ENCODE peak calls at places on chromosomes 13 and 19, in ten cellular contexts. E is psoas muscle, I is spleen, T is fibroblast of pulmonary artery, N is lower lobe of right lung, D is neural progenitor cell, V is heart right ventricle, S is pancreas, R is HFF-Myc, W is IMR-90. M is an unnamed sample.

GRCh38 chr19:15296841-15297415 is 35.4 kb downstream of the BRD4 start:
- DNase-seq in N (no peak), V (no peak), W (no peak), S (no peak), I (peak; percentile 20), T (no peak), R (no peak), D (no peak), E (no peak), M (no peak)

GRCh38 chr19:6372594-6373095 is at the start of gene ALKBH7:
- DNase-seq in E (peak; percentile 98), V (peak; percentile 100), W (peak; percentile 100), I (peak; percentile 98), T (peak; percentile 100), R (peak; percentile 100), N (peak; percentile 99), D (peak; percentile 99), S (peak; percentile 100), M (peak; percentile 100)

GRCh38 chr19:1754651-1755466 is 1.6 kb downstream of the ONECUT3 start:
- DNase-seq in E (no peak), R (no peak), S (no peak), D (peak; percentile 70), N (no peak), W (no peak), I (no peak), T (no peak), V (no peak), M (no peak)

GRCh38 chr13:32443111-32443510 is 15.2 kb upstream of the N4BP2L1 start:
- DNase-seq in T (peak; percentile 17), N (no peak), D (no peak), S (no peak), V (no peak), I (no peak), R (no peak), E (no peak), W (peak; percentile 23), M (no peak)

GRCh38 chr13:42970824-42971669 is 21.0 kb downstream of the EPSTI1 start:
- DNase-seq in S (no peak), V (no peak), I (no peak), E (no peak), D (peak; percentile 71), N (no peak), R (peak; percentile 12), T (peak; percentile 63), W (peak; percentile 43), M (peak; percentile 20)

GRCh38 chr19:58364127-58364526 is 1.6 kb upstream of the ZNF497 start:
- DNase-seq in E (peak; percentile 44), W (no peak), R (no peak), D (no peak), V (no peak), T (no peak), I (no peak), S (no peak), N (no peak), M (no peak)

GRCh38 chr13:94217370-94217769 is 262.1 kb downstream of the DCT start:
- DNase-seq in V (no peak), N (no peak), T (peak; percentile 23), D (no peak), W (peak; percentile 52), R (no peak), S (no peak), E (no peak), I (no peak), M (no peak)

GRCh38 chr19:51702103-51702753 is 9.1 kb downstream of the SPACA6 start:
- DNase-seq in R (no peak), T (peak; percentile 58), V (peak; percentile 67), D (peak; percentile 85), S (peak; percentile 90), I (peak; percentile 88), E (peak; percentile 86), N (peak; percentile 89), W (peak; percentile 24), M (no peak)

GRCh38 chr19:16249826-16250434 is 52.2 kb downstream of the AP1M1 start:
- DNase-seq in E (no peak), W (peak; percentile 41), D (no peak), R (peak; percentile 32), S (no peak), T (peak; percentile 28), V (no peak), N (no peak), I (no peak), M (peak; percentile 34)

GRCh38 chr13:30388401-30389283 is 33.7 kb upstream of the UBE2L5 start:
- DNase-seq in W (peak; percentile 89), I (no peak), T (peak; percentile 21), V (no peak), S (no peak), D (peak; percentile 13), N (no peak), E (peak; percentile 69), R (no peak), M (no peak)

GRCh38 chr13:22594041-22594440 is 586.7 kb upstream of the SGCG start:
- DNase-seq in T (no peak), W (no peak), S (no peak), V (no peak), D (no peak), R (no peak), N (no peak), I (no peak), E (no peak), M (no peak)

GRCh38 chr13:48304132-48304876 is 753 bp downstream of the RB1 start:
- DNase-seq in W (peak; percentile 55), S (peak; percentile 35), E (peak; percentile 57), R (peak; percentile 17), D (peak; percentile 59), I (peak; percentile 81), N (no peak), V (peak; percentile 49), T (peak; percentile 59), M (peak; percentile 27)

GRCh38 chr19:49362048-49362925 is at the start of gene TEAD2:
- DNase-seq in D (peak; percentile 90), I (peak; percentile 79), T (peak; percentile 50), W (peak; percentile 47), R (no peak), E (peak; percentile 80), S (peak; percentile 82), V (peak; percentile 90), N (peak; percentile 72), M (no peak)

GRCh38 chr13:105806335-105806920 is 729.0 kb downstream of the EFNB2 start:
- DNase-seq in E (no peak), V (no peak), N (no peak), W (no peak), S (no peak), D (no peak), T (peak; percentile 8), I (no peak), R (no peak), M (peak; percentile 26)

DNA sequence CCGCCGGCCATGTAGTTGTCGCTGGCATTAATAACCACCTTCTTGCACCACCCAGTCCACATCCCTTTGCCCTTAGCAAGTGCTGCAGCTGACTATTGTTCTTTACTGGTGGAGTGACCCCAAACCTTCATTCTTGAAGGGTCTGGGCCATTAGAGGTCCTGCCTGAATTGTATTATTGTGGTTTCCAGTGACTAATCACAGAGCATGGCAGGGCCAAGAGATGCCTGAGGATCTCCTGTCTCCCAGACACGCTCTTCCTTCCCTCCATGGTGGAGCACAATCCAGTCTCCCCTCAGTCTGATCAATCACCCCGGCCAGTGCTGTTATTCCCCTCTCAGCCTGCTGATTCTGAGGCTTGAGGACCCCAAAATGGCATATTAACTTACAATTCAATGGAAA is 39.0 kb downstream of the C1QTNF9 start:
- DNase-seq in E (no peak), V (no peak), T (no peak), N (no peak), S (no peak), D (no peak), I (no peak), R (no peak), W (no peak), M (no peak)
- H3K4me3 ChIP-seq in E (no peak overlapping the region), V (no peak overlapping the region), T (no peak overlapping the region), N (no peak overlapping the region), S (no peak overlapping the region), D (no peak overlapping the region), I (no peak overlapping the region), R (no peak overlapping the region), W (no peak overlapping the region), M (no peak overlapping the region)

DNA sequence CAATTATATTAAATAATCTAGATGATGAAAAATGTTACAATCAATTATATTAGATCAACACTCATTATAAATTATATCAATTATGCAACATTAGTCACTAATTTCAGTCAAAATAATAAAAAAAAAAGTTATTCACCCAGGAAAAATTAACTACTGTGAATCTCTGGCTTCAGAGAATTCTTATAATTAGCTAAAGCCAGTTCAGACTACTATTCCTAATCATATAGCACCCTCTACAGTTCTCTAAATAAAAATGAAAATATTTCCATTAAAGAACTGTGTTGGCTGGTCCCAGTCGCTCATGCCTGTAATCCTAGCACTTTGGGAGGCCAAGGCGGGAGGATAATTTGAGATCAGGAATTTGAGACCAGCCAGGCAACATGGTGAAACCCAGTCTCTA is 33.0 kb downstream of the XPO4 start:
- DNase-seq in E (no peak), T (peak; percentile 35), R (no peak), V (no peak), W (peak; percentile 11), N (no peak), D (no peak), I (no peak), S (no peak), M (no peak)
- TF ChIP-seq CTCF in E (peak; percentile 26), T (peak; percentile 16), R (no peak), V (peak; percentile 23), W (peak; percentile 39), N (peak; percentile 11), D (no peak), I (no peak), S (no peak), M (peak; percentile 12)

GRCh38 chr13:113862766-113863510 is 938 bp downstream of the GAS6 start:
- DNase-seq in W (no peak), V (peak; percentile 80), S (peak; percentile 56), I (no peak), T (peak; percentile 25), D (peak; percentile 72), N (peak; percentile 68), E (peak; percentile 70), R (no peak), M (no peak)
- H3K4me3 ChIP-seq in W (peak overlapping the region; percentile 93), V (peak overlapping the region; percentile 78), S (peak overlapping the region; percentile 61), I (peak overlapping the region; percentile 63), T (peak overlapping the region; percentile 62), D (peak overlapping the region; percentile 54), N (peak overlapping the region; percentile 75), E (peak overlapping the region; percentile 90), R (peak overlapping the region; percentile 77), M (peak overlapping the region; percentile 69)

GRCh38 chr13:27708325-27708724 is 84.0 kb upstream of the GSX1 start:
- DNase-seq in I (no peak), T (no peak), S (no peak), D (no peak), V (peak; percentile 5), W (no peak), R (no peak), E (no peak), N (no peak), M (no peak)

GRCh38 chr13:27709779-27710178 is 82.5 kb upstream of the GSX1 start:
- DNase-seq in S (no peak), I (no peak), R (no peak), E (no peak), T (no peak), N (no peak), V (no peak), W (no peak), D (no peak), M (no peak)

GRCh38 chr13:27713767-27714166 is 78.5 kb upstream of the GSX1 start:
- DNase-seq in V (no peak), R (no peak), S (no peak), E (no peak), W (no peak), T (no peak), D (no peak), N (no peak), I (no peak), M (no peak)

GRCh38 chr13:27712421-27712820 is 79.9 kb upstream of the GSX1 start:
- DNase-seq in T (peak; percentile 33), E (no peak), I (no peak), S (peak; percentile 32), W (no peak), N (no peak), D (no peak), R (no peak), V (peak; percentile 12), M (no peak)
- TF ChIP-seq CTCF in T (peak; percentile 30), E (peak; percentile 34), I (peak; percentile 51), S (peak; percentile 23), W (peak; percentile 2), N (peak; percentile 44), D (peak; percentile 8), R (peak; percentile 33), V (peak; percentile 20), M (no peak)